ENCODE peak calls at places on chromosome 6, in five cellular contexts. J, D, M, E and O are unnamed samples.
A peak's percentile ranks its signal among the peaks of the same experiment; 100 is the strongest.

GRCh38 chr6:21634582-21634981 is 41.0 kb downstream of the SOX4 start:
- DNase-seq in J (no peak), D (no peak), M (no peak), E (no peak), O (no peak)

GRCh38 chr6:136180729-136181128 is 69.4 kb downstream of the MTFR2 start:
- DNase-seq in J (no peak), D (no peak), M (no peak), E (no peak), O (no peak)

GRCh38 chr6:137160763-137161162 is 12.7 kb downstream of the IL22RA2 start:
- DNase-seq in J (no peak), D (no peak), M (no peak), E (no peak), O (no peak)

GRCh38 chr6:128516514-128516898 is 3.9 kb downstream of the PTPRK start:
- DNase-seq in J (no peak), D (peak; percentile 6), M (no peak), E (no peak), O (no peak)

GRCh38 chr6:161835426-161836029 is 561.7 kb upstream of the AGPAT4 start:
- DNase-seq in J (no peak), D (no peak), M (no peak), E (no peak), O (no peak)

GRCh38 chr6:41652876-41653641 is 14.8 kb downstream of the MDFI start:
- DNase-seq in J (no peak), D (no peak), M (no peak), E (no peak), O (no peak)

GRCh38 chr6:161168281-161168891 is 105.5 kb downstream of the AGPAT4 start:
- DNase-seq in J (no peak), D (no peak), M (no peak), E (no peak), O (no peak)

GRCh38 chr6:137391061-137391814 is 103.0 kb downstream of the OLIG3 start:
- DNase-seq in J (no peak), D (no peak), M (no peak), E (no peak), O (no peak)

GRCh38 chr6:9085054-9085746 is 649.9 kb upstream of the SLC35B3 start:
- DNase-seq in J (no peak), D (no peak), M (no peak), E (no peak), O (no peak)

GRCh38 chr6:636488-636887 is 20.4 kb downstream of the HUS1B start:
- DNase-seq in J (no peak), D (no peak), M (no peak), E (no peak), O (no peak)

GRCh38 chr6:160051390-160051789 is 70.2 kb upstream of the SLC22A1 start:
- DNase-seq in J (no peak), D (no peak), M (no peak), E (no peak), O (no peak)

GRCh38 chr6:80197474-80197873 is 91.0 kb downstream of the BCKDHB start:
- DNase-seq in J (no peak), D (no peak), M (no peak), E (no peak), O (no peak)

GRCh38 chr6:30013296-30013922 is 47.7 kb upstream of the POLR1H start:
- DNase-seq in J (peak; percentile 46), D (no peak), M (no peak), E (no peak), O (no peak)

GRCh38 chr6:139636391-139636790 is 261.9 kb upstream of the CITED2 start:
- DNase-seq in J (no peak), D (no peak), M (no peak), E (no peak), O (no peak)

GRCh38 chr6:168865-169455 is 123.3 kb upstream of the DUSP22 start:
- DNase-seq in J (peak; percentile 44), D (peak; percentile 58), M (no peak), E (no peak), O (no peak)

GRCh38 chr6:17419189-17419575 is 25.8 kb downstream of the CAP2 start:
- DNase-seq in J (no peak), D (no peak), M (no peak), E (no peak), O (no peak)
- H3K27ac ChIP-seq in J (no peak overlapping the region), D (no peak overlapping the region), M (peak overlapping the region; percentile 27), E (peak overlapping the region; percentile 81), O (peak overlapping the region; percentile 96)

GRCh38 chr6:122449084-122449483 is 22.5 kb downstream of the SERINC1 start:
- DNase-seq in J (no peak), D (no peak), M (no peak), E (no peak), O (no peak)
- H3K36me3 ChIP-seq in J (peaks cover 85% of the 10 kb centered on the region), D (peaks cover 4% of the 10 kb centered on the region), M (no peaks in the 10 kb centered on the region), E (peaks cover 100% of the 10 kb centered on the region), O (peaks cover 88% of the 10 kb centered on the region)

DNA sequence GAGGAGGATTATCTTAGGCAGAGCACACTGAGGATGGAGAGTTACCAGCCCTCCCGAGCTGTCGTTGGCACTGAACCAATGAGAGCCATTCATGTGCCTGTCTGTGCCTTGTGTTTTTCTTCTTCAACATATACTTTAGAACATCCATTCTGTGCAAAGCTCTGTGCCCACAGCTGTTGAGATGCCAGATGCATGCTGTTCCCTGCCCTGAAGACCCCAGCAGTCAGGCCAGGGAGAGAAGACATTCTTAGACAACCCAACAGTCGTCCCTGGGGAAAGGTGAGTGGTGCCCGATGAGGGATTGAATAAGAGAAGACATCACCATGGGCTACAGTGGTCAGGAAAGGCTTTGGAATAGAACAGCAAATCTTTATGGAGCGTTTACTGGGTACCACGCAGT is 114.1 kb downstream of the NRN1 start:
- DNase-seq in J (no peak), D (no peak), M (no peak), E (no peak), O (no peak)
- H3K27ac ChIP-seq in J (no peak overlapping the region), D (no peak overlapping the region), M (no peak overlapping the region), E (no peak overlapping the region), O (no peak overlapping the region)

GRCh38 chr6:32844839-32845372 is 1.1 kb upstream of the PSMB8 start:
- DNase-seq in J (no peak), D (peak; percentile 17), M (no peak), E (no peak), O (no peak)
- H3K36me3 ChIP-seq in J (no peaks in the 10 kb centered on the region), D (no peaks in the 10 kb centered on the region), M (no peaks in the 10 kb centered on the region), E (peaks cover 71% of the 10 kb centered on the region), O (no peaks in the 10 kb centered on the region)

GRCh38 chr6:36964349-36964748 is 9.8 kb downstream of the PI16 start:
- DNase-seq in J (no peak), D (no peak), M (no peak), E (no peak), O (no peak)
- H3K27ac ChIP-seq in J (no peak overlapping the region), D (no peak overlapping the region), M (no peak overlapping the region), E (no peak overlapping the region), O (no peak overlapping the region)

GRCh38 chr6:126030045-126030444 is 43.7 kb downstream of the TRMT11 start:
- DNase-seq in J (no peak), D (no peak), M (no peak), E (no peak), O (no peak)

DNA sequence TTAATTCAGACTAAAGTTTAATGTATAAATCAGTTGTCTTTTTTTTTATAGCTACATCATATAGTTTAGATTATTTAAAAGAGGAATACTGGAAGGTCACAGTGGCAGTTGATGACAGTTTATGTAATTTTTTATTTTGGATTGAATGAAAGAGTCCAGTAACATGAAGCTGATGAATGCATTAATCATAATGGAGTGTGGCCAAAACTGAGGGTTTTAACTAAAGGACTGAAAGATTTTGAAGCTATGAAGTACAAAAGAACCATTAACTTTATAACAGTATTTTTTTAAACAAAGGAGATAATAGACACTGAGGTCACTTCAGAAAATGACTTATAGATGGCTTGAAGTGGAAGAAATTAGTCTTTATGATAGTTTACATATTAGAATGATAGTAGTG is 41.3 kb downstream of the TRMT11 start:
- DNase-seq in J (no peak), D (no peak), M (no peak), E (no peak), O (no peak)
- H3K36me3 ChIP-seq in J (peaks cover 72% of the 10 kb centered on the region), D (no peaks in the 10 kb centered on the region), M (no peaks in the 10 kb centered on the region), E (peaks cover 36% of the 10 kb centered on the region), O (no peaks in the 10 kb centered on the region)

DNA sequence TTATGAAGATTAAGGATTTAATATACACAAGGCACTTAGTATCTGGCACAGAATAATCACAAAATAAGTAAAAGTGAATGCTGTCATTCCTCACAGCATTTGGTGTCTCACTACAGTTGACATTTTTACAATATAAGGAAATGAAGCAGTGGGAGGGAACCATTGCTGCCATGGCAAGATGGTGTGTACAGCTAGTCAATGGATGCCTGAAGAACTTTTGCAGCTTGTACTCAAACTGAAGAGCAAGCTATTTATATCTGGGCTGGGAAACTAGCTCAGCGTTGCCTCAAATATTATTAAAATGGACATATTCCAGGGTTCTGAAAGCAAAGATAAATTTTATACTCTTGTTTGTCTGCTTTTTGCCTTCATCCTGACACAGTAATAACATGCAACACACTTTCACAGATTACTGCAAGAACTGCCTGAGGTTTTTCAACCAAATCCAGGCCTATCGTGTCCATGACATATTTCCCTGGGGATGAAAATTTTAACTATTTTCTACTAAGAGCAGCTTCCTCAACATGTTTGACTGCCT is 156.4 kb upstream of the COL21A1 start:
- DNase-seq in J (no peak), D (no peak), M (no peak), E (no peak), O (no peak)
- H3K27ac ChIP-seq in J (no peak overlapping the region), D (no peak overlapping the region), M (peak overlapping the region; percentile 76), E (peak overlapping the region; percentile 73), O (no peak overlapping the region)

GRCh38 chr6:13800615-13801014 is 13.7 kb downstream of the MCUR1 start:
- DNase-seq in J (no peak), D (no peak), M (no peak), E (no peak), O (no peak)

GRCh38 chr6:13794184-13794583 is 20.2 kb downstream of the MCUR1 start:
- DNase-seq in J (no peak), D (no peak), M (no peak), E (no peak), O (no peak)

GRCh38 chr6:13795041-13795748 is 19.2 kb downstream of the MCUR1 start:
- DNase-seq in J (peak; percentile 75), D (peak; percentile 82), M (peak; percentile 84), E (peak; percentile 90), O (peak; percentile 50)

DNA sequence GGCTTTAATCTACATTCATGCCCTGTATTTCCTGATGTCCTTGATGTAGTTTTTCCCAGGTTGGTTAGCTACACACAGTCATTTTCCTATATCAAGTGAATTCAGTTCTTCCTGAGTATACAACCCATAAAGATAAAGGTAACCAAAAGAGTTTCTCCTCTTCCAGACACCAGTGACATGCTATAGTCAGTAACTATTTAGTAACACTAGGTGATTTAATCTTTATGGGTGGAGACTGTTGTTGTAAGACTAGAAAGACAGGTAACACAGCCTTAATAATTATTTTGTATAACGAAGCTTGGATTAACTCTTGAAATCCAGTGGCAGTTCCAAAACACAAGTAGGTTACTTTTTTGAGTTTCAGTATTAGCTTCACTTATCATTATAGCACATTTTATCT is 17.6 kb downstream of the MCUR1 start:
- DNase-seq in J (no peak), D (no peak), M (no peak), E (no peak), O (no peak)
- H3K36me3 ChIP-seq in J (peaks cover 74% of the 10 kb centered on the region), D (peaks cover 4% of the 10 kb centered on the region), M (no peaks in the 10 kb centered on the region), E (peaks cover 69% of the 10 kb centered on the region), O (no peaks in the 10 kb centered on the region)